ENCODE peak calls at places on chromosomes 11 and 22, in nine cellular contexts. One of them, this sample, is unnamed. For H3K36me3, the result is how much of the 10 kb centered on the place peaks cover.

GRCh38 chr11:45100338-45100737 is 46.1 kb upstream of the PRDM11 start:
- DNase-seq in HCT116: no peak
- DNase-seq in sigmoid colon: no peak
- DNase-seq in psoas muscle: no peak
- DNase-seq in heart right ventricle: no peak
- DNase-seq in tibial artery: no peak
- DNase-seq in upper lobe of right lung: no peak
- DNase-seq in CD4-positive, CD25-positive, alpha-beta regulatory T cell: peak
- DNase-seq in ovary: no peak
- DNase-seq in this sample: no peak

GRCh38 chr11:17652556-17652955 is 66.8 kb upstream of the MYOD1 start:
- DNase-seq in HCT116: no peak
- DNase-seq in sigmoid colon: no peak
- DNase-seq in psoas muscle: no peak
- DNase-seq in heart right ventricle: no peak
- DNase-seq in tibial artery: no peak
- DNase-seq in upper lobe of right lung: no peak
- DNase-seq in CD4-positive, CD25-positive, alpha-beta regulatory T cell: no peak
- DNase-seq in ovary: no peak
- DNase-seq in this sample: no peak

GRCh38 chr11:119065369-119065768 is 2.2 kb upstream of the VPS11 start:
- DNase-seq in HCT116: no peak
- DNase-seq in sigmoid colon: no peak
- DNase-seq in psoas muscle: no peak
- DNase-seq in heart right ventricle: no peak
- DNase-seq in tibial artery: no peak
- DNase-seq in upper lobe of right lung: no peak
- DNase-seq in CD4-positive, CD25-positive, alpha-beta regulatory T cell: peak
- DNase-seq in ovary: no peak
- DNase-seq in this sample: no peak

GRCh38 chr22:36405671-36406070 is 17.9 kb upstream of the MYH9 start:
- DNase-seq in HCT116: no peak
- DNase-seq in sigmoid colon: no peak
- DNase-seq in psoas muscle: no peak
- DNase-seq in heart right ventricle: no peak
- DNase-seq in tibial artery: no peak
- DNase-seq in upper lobe of right lung: peak
- DNase-seq in CD4-positive, CD25-positive, alpha-beta regulatory T cell: peak
- DNase-seq in ovary: no peak
- DNase-seq in this sample: no peak

GRCh38 chr22:41417622-41418390 is 28.8 kb downstream of the TOB2 start:
- DNase-seq in HCT116: no peak
- DNase-seq in sigmoid colon: peak
- DNase-seq in psoas muscle: peak
- DNase-seq in heart right ventricle: peak
- DNase-seq in tibial artery: peak
- DNase-seq in upper lobe of right lung: peak
- DNase-seq in CD4-positive, CD25-positive, alpha-beta regulatory T cell: no peak
- DNase-seq in ovary: peak
- DNase-seq in this sample: no peak

GRCh38 chr22:37266581-37267127 is 15.7 kb upstream of the CYTH4 start:
- DNase-seq in HCT116: no peak
- DNase-seq in sigmoid colon: no peak
- DNase-seq in psoas muscle: no peak
- DNase-seq in heart right ventricle: no peak
- DNase-seq in tibial artery: no peak
- DNase-seq in upper lobe of right lung: peak
- DNase-seq in CD4-positive, CD25-positive, alpha-beta regulatory T cell: no peak
- DNase-seq in ovary: peak
- DNase-seq in this sample: no peak

GRCh38 chr11:123429336-123429735 is 733 bp upstream of the GRAMD1B start:
- DNase-seq in HCT116: no peak
- DNase-seq in sigmoid colon: no peak
- DNase-seq in psoas muscle: no peak
- DNase-seq in heart right ventricle: no peak
- DNase-seq in tibial artery: no peak
- DNase-seq in upper lobe of right lung: no peak
- DNase-seq in CD4-positive, CD25-positive, alpha-beta regulatory T cell: no peak
- DNase-seq in ovary: no peak
- DNase-seq in this sample: no peak

GRCh38 chr11:10426475-10426874 is 28.6 kb upstream of the AMPD3 start:
- DNase-seq in HCT116: no peak
- DNase-seq in sigmoid colon: no peak
- DNase-seq in psoas muscle: no peak
- DNase-seq in heart right ventricle: no peak
- DNase-seq in tibial artery: no peak
- DNase-seq in upper lobe of right lung: no peak
- DNase-seq in CD4-positive, CD25-positive, alpha-beta regulatory T cell: no peak
- DNase-seq in ovary: no peak
- DNase-seq in this sample: no peak

GRCh38 chr11:75721852-75722668 is 4.4 kb downstream of the MOGAT2 start:
- DNase-seq in HCT116: no peak
- DNase-seq in sigmoid colon: no peak
- DNase-seq in psoas muscle: no peak
- DNase-seq in heart right ventricle: no peak
- DNase-seq in tibial artery: no peak
- DNase-seq in upper lobe of right lung: no peak
- DNase-seq in CD4-positive, CD25-positive, alpha-beta regulatory T cell: no peak
- DNase-seq in ovary: no peak
- DNase-seq in this sample: no peak

GRCh38 chr11:132718711-132719641 is 813.3 kb downstream of the OPCML start:
- DNase-seq in HCT116: no peak
- DNase-seq in sigmoid colon: no peak
- DNase-seq in psoas muscle: no peak
- DNase-seq in heart right ventricle: no peak
- DNase-seq in tibial artery: no peak
- DNase-seq in upper lobe of right lung: no peak
- DNase-seq in CD4-positive, CD25-positive, alpha-beta regulatory T cell: peak
- DNase-seq in ovary: no peak
- DNase-seq in this sample: no peak

DNA sequence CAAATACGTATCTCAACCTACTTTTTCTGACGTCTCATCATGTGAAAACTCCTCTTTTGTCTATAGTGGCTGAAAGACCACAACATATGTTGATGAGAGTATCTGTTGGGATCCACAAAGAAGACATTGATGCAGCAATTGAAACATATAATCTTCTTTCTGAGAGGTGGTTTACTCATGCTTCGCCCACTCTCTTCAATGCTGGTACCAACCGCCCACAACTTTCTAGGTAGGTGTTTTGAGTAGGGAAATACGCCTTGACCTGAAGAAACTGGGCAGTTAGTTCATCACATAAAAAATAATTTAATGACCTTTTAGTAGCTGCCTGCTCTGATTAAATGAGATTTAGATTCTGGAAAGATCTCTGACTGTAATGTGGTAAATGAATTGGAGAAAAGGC is 17.2 kb downstream of the RRM1 start:
- DNase-seq in HCT116: no peak
- DNase-seq in sigmoid colon: no peak
- DNase-seq in psoas muscle: no peak
- DNase-seq in heart right ventricle: no peak
- DNase-seq in tibial artery: no peak
- DNase-seq in upper lobe of right lung: no peak
- DNase-seq in CD4-positive, CD25-positive, alpha-beta regulatory T cell: no peak
- DNase-seq in ovary: no peak
- DNase-seq in this sample: no peak
- H3K36me3 ChIP-seq in HCT116: under half
- H3K36me3 ChIP-seq in sigmoid colon: under half
- H3K36me3 ChIP-seq in psoas muscle: half or more
- H3K36me3 ChIP-seq in heart right ventricle: half or more
- H3K36me3 ChIP-seq in tibial artery: under half
- H3K36me3 ChIP-seq in upper lobe of right lung: half or more
- H3K36me3 ChIP-seq in CD4-positive, CD25-positive, alpha-beta regulatory T cell: half or more
- H3K36me3 ChIP-seq in ovary: under half
- H3K36me3 ChIP-seq in this sample: under half

GRCh38 chr11:61310749-61311148 is 15.6 kb upstream of the VWCE start:
- DNase-seq in HCT116: no peak
- DNase-seq in sigmoid colon: no peak
- DNase-seq in psoas muscle: no peak
- DNase-seq in heart right ventricle: no peak
- DNase-seq in tibial artery: no peak
- DNase-seq in upper lobe of right lung: no peak
- DNase-seq in CD4-positive, CD25-positive, alpha-beta regulatory T cell: no peak
- DNase-seq in ovary: no peak
- DNase-seq in this sample: no peak
- H3K27ac ChIP-seq in HCT116: no peak
- H3K27ac ChIP-seq in sigmoid colon: no peak
- H3K27ac ChIP-seq in psoas muscle: no peak
- H3K27ac ChIP-seq in heart right ventricle: no peak
- H3K27ac ChIP-seq in tibial artery: no peak
- H3K27ac ChIP-seq in upper lobe of right lung: no peak
- H3K27ac ChIP-seq in CD4-positive, CD25-positive, alpha-beta regulatory T cell: no peak
- H3K27ac ChIP-seq in ovary: no peak
- H3K27ac ChIP-seq in this sample: no peak

GRCh38 chr11:134120143-134120850 is 51.4 kb downstream of the JAM3 start:
- DNase-seq in HCT116: no peak
- DNase-seq in sigmoid colon: peak
- DNase-seq in psoas muscle: peak
- DNase-seq in heart right ventricle: peak
- DNase-seq in tibial artery: peak
- DNase-seq in upper lobe of right lung: no peak
- DNase-seq in CD4-positive, CD25-positive, alpha-beta regulatory T cell: no peak
- DNase-seq in ovary: peak
- DNase-seq in this sample: no peak

GRCh38 chr11:134124660-134125451 is 56.0 kb downstream of the JAM3 start:
- DNase-seq in HCT116: no peak
- DNase-seq in sigmoid colon: peak
- DNase-seq in psoas muscle: peak
- DNase-seq in heart right ventricle: peak
- DNase-seq in tibial artery: peak
- DNase-seq in upper lobe of right lung: peak
- DNase-seq in CD4-positive, CD25-positive, alpha-beta regulatory T cell: no peak
- DNase-seq in ovary: peak
- DNase-seq in this sample: no peak

GRCh38 chr11:134126197-134126822 is 57.4 kb downstream of the JAM3 start:
- DNase-seq in HCT116: no peak
- DNase-seq in sigmoid colon: no peak
- DNase-seq in psoas muscle: no peak
- DNase-seq in heart right ventricle: no peak
- DNase-seq in tibial artery: peak
- DNase-seq in upper lobe of right lung: no peak
- DNase-seq in CD4-positive, CD25-positive, alpha-beta regulatory T cell: no peak
- DNase-seq in ovary: no peak
- DNase-seq in this sample: no peak

GRCh38 chr11:134120921-134121526 is 52.2 kb downstream of the JAM3 start:
- DNase-seq in HCT116: no peak
- DNase-seq in sigmoid colon: peak
- DNase-seq in psoas muscle: no peak
- DNase-seq in heart right ventricle: no peak
- DNase-seq in tibial artery: peak
- DNase-seq in upper lobe of right lung: no peak
- DNase-seq in CD4-positive, CD25-positive, alpha-beta regulatory T cell: no peak
- DNase-seq in ovary: peak
- DNase-seq in this sample: no peak

DNA sequence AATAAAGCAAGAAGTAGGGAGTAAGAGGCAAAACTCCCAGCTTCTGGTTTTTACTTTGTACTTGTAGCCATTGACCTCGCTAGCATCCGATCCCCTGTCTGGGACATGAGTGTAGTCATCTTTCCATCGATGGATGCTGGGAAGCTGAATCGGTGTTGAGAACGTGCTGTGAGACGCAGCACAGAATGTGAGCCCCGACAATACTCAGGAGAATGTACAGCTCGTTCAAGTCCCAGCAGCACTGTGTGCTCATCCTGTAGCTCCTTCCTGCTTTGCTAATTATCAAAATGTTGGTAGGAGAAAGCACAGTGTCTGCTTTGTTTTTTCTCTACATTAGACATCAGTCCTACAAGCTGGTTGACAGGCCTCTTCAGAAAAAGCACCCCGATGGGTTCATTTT is 56.6 kb downstream of the JAM3 start:
- DNase-seq in HCT116: no peak
- DNase-seq in sigmoid colon: no peak
- DNase-seq in psoas muscle: no peak
- DNase-seq in heart right ventricle: no peak
- DNase-seq in tibial artery: no peak
- DNase-seq in upper lobe of right lung: no peak
- DNase-seq in CD4-positive, CD25-positive, alpha-beta regulatory T cell: no peak
- DNase-seq in ovary: no peak
- DNase-seq in this sample: no peak
- H3K4me3 ChIP-seq in HCT116: no peak
- H3K4me3 ChIP-seq in sigmoid colon: peak
- H3K4me3 ChIP-seq in psoas muscle: peak
- H3K4me3 ChIP-seq in heart right ventricle: peak
- H3K4me3 ChIP-seq in tibial artery: peak
- H3K4me3 ChIP-seq in upper lobe of right lung: peak
- H3K4me3 ChIP-seq in CD4-positive, CD25-positive, alpha-beta regulatory T cell: no peak
- H3K4me3 ChIP-seq in ovary: peak
- H3K4me3 ChIP-seq in this sample: no peak

GRCh38 chr11:60895687-60896086 is 10.7 kb downstream of the PRPF19 start:
- DNase-seq in HCT116: no peak
- DNase-seq in sigmoid colon: no peak
- DNase-seq in psoas muscle: no peak
- DNase-seq in heart right ventricle: no peak
- DNase-seq in tibial artery: no peak
- DNase-seq in upper lobe of right lung: no peak
- DNase-seq in CD4-positive, CD25-positive, alpha-beta regulatory T cell: no peak
- DNase-seq in ovary: no peak
- DNase-seq in this sample: no peak

GRCh38 chr11:60889869-60890311 is 16.5 kb downstream of the PRPF19 start:
- DNase-seq in HCT116: no peak
- DNase-seq in sigmoid colon: no peak
- DNase-seq in psoas muscle: no peak
- DNase-seq in heart right ventricle: no peak
- DNase-seq in tibial artery: no peak
- DNase-seq in upper lobe of right lung: no peak
- DNase-seq in CD4-positive, CD25-positive, alpha-beta regulatory T cell: no peak
- DNase-seq in ovary: no peak
- DNase-seq in this sample: no peak

GRCh38 chr11:60887531-60887930 is 18.9 kb downstream of the PRPF19 start:
- DNase-seq in HCT116: peak
- DNase-seq in sigmoid colon: no peak
- DNase-seq in psoas muscle: no peak
- DNase-seq in heart right ventricle: no peak
- DNase-seq in tibial artery: no peak
- DNase-seq in upper lobe of right lung: no peak
- DNase-seq in CD4-positive, CD25-positive, alpha-beta regulatory T cell: peak
- DNase-seq in ovary: no peak
- DNase-seq in this sample: peak

GRCh38 chr11:60890696-60891095 is 15.7 kb downstream of the PRPF19 start:
- DNase-seq in HCT116: no peak
- DNase-seq in sigmoid colon: no peak
- DNase-seq in psoas muscle: no peak
- DNase-seq in heart right ventricle: no peak
- DNase-seq in tibial artery: no peak
- DNase-seq in upper lobe of right lung: no peak
- DNase-seq in CD4-positive, CD25-positive, alpha-beta regulatory T cell: no peak
- DNase-seq in ovary: no peak
- DNase-seq in this sample: no peak

DNA sequence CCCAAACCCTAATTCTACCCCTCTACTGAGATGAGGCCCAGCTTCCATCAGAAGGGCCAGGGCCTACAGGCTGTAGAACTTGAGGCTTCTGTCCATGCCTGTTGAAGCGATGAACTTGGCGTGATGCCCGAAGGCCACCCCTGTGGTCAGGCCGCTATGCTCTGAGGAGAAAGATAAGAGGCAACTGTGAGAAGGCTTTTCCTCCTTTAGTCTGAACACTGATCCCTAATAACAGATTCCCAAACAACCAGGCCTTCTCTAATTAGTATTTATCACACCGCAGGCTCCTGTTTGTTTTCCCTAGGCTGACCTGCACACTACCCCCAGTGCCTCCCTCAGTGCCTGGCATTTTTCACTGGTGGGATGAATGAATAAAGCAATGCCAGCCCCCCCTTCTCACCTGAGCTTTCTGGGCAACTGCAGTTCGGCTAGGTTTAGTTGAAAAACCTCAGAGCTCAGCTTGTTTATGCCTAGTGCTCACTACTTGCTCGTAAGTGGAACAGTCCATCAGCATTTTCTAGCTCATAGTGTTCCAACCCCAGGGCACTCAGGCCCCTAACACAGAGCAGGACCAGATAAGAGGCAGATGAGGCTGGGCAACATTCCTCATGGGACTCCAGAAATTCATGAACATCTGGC is 15.2 kb downstream of the PRPF19 start:
- DNase-seq in HCT116: no peak
- DNase-seq in sigmoid colon: no peak
- DNase-seq in psoas muscle: no peak
- DNase-seq in heart right ventricle: peak
- DNase-seq in tibial artery: no peak
- DNase-seq in upper lobe of right lung: no peak
- DNase-seq in CD4-positive, CD25-positive, alpha-beta regulatory T cell: no peak
- DNase-seq in ovary: peak
- DNase-seq in this sample: no peak
- H3K36me3 ChIP-seq in HCT116: under half
- H3K36me3 ChIP-seq in sigmoid colon: under half
- H3K36me3 ChIP-seq in psoas muscle: half or more
- H3K36me3 ChIP-seq in heart right ventricle: under half
- H3K36me3 ChIP-seq in tibial artery: under half
- H3K36me3 ChIP-seq in upper lobe of right lung: under half
- H3K36me3 ChIP-seq in CD4-positive, CD25-positive, alpha-beta regulatory T cell: half or more
- H3K36me3 ChIP-seq in ovary: under half
- H3K36me3 ChIP-seq in this sample: under half

This sample was measured in iPS DF 6.9.